ENCODE peak calls at places on chromosome 2, in eight cellular contexts. One of them, this sample, is unnamed.

GRCh38 chr2:207937818-207938217 is 87.5 kb downstream of the PLEKHM3 start:
- DNase-seq in A549: no peak
- DNase-seq in GM13977: no peak
- DNase-seq in pancreas: no peak
- DNase-seq in H9: no peak
- DNase-seq in neural crest cell: no peak
- DNase-seq in heart right ventricle: no peak
- DNase-seq in neural progenitor cell: no peak
- DNase-seq in this sample: no peak

GRCh38 chr2:240467659-240468299 is 32.3 kb downstream of the GPC1 start:
- DNase-seq in heart right ventricle: no peak
- DNase-seq in pancreas: no peak
- DNase-seq in H9: peak
- DNase-seq in neural crest cell: peak
- DNase-seq in GM13977: peak
- DNase-seq in A549: no peak
- DNase-seq in neural progenitor cell: no peak
- DNase-seq in this sample: peak

GRCh38 chr2:30272286-30272685 is 41.0 kb downstream of the LBH start:
- DNase-seq in H9: no peak
- DNase-seq in pancreas: no peak
- DNase-seq in neural progenitor cell: no peak
- DNase-seq in GM13977: no peak
- DNase-seq in heart right ventricle: no peak
- DNase-seq in neural crest cell: no peak
- DNase-seq in A549: no peak
- DNase-seq in this sample: no peak

GRCh38 chr2:63544017-63544627 is 44.2 kb downstream of the WDPCP start:
- DNase-seq in pancreas: no peak
- DNase-seq in neural progenitor cell: peak
- DNase-seq in A549: peak
- DNase-seq in neural crest cell: no peak
- DNase-seq in GM13977: peak
- DNase-seq in H9: no peak
- DNase-seq in heart right ventricle: no peak
- DNase-seq in this sample: no peak

GRCh38 chr2:99861376-99861760 is 281.0 kb downstream of the AFF3 start:
- DNase-seq in neural progenitor cell: no peak
- DNase-seq in heart right ventricle: no peak
- DNase-seq in pancreas: no peak
- DNase-seq in GM13977: peak
- DNase-seq in H9: no peak
- DNase-seq in neural crest cell: no peak
- DNase-seq in A549: no peak
- DNase-seq in this sample: no peak

GRCh38 chr2:46887028-46887885 is 28.3 kb downstream of the MCFD2 start:
- DNase-seq in GM13977: no peak
- DNase-seq in neural progenitor cell: no peak
- DNase-seq in neural crest cell: no peak
- DNase-seq in H9: no peak
- DNase-seq in heart right ventricle: no peak
- DNase-seq in A549: no peak
- DNase-seq in pancreas: no peak
- DNase-seq in this sample: no peak

GRCh38 chr2:201831469-201831868 is 25.1 kb downstream of the CDK15 start:
- DNase-seq in neural progenitor cell: no peak
- DNase-seq in heart right ventricle: no peak
- DNase-seq in pancreas: no peak
- DNase-seq in A549: no peak
- DNase-seq in H9: no peak
- DNase-seq in neural crest cell: no peak
- DNase-seq in GM13977: no peak
- DNase-seq in this sample: no peak

GRCh38 chr2:146633159-146633558 is 1211.7 kb upstream of the ACVR2A start:
- DNase-seq in A549: no peak
- DNase-seq in GM13977: no peak
- DNase-seq in pancreas: no peak
- DNase-seq in heart right ventricle: no peak
- DNase-seq in neural crest cell: no peak
- DNase-seq in neural progenitor cell: no peak
- DNase-seq in H9: no peak
- DNase-seq in this sample: no peak

GRCh38 chr2:222677981-222678380 is 6.5 kb downstream of the MOGAT1 start:
- DNase-seq in heart right ventricle: no peak
- DNase-seq in GM13977: no peak
- DNase-seq in neural progenitor cell: no peak
- DNase-seq in H9: no peak
- DNase-seq in neural crest cell: no peak
- DNase-seq in A549: no peak
- DNase-seq in pancreas: no peak
- DNase-seq in this sample: no peak

GRCh38 chr2:159684796-159685195 is 27.5 kb upstream of the MARCHF7 start:
- DNase-seq in H9: no peak
- DNase-seq in pancreas: no peak
- DNase-seq in A549: peak
- DNase-seq in GM13977: no peak
- DNase-seq in heart right ventricle: no peak
- DNase-seq in neural crest cell: no peak
- DNase-seq in neural progenitor cell: no peak
- DNase-seq in this sample: no peak

GRCh38 chr2:165876269-165876668 is 77.3 kb downstream of the TTC21B start:
- DNase-seq in pancreas: no peak
- DNase-seq in H9: no peak
- DNase-seq in neural progenitor cell: no peak
- DNase-seq in A549: no peak
- DNase-seq in neural crest cell: no peak
- DNase-seq in GM13977: no peak
- DNase-seq in heart right ventricle: no peak
- DNase-seq in this sample: no peak

GRCh38 chr2:165877565-165878550 is 75.7 kb downstream of the TTC21B start:
- DNase-seq in GM13977: no peak
- DNase-seq in heart right ventricle: no peak
- DNase-seq in neural progenitor cell: no peak
- DNase-seq in A549: no peak
- DNase-seq in pancreas: no peak
- DNase-seq in neural crest cell: no peak
- DNase-seq in H9: no peak
- DNase-seq in this sample: no peak

GRCh38 chr2:165872101-165872791 is 78.2 kb upstream of the GALNT3 start:
- DNase-seq in GM13977: no peak
- DNase-seq in pancreas: no peak
- DNase-seq in H9: no peak
- DNase-seq in neural crest cell: no peak
- DNase-seq in neural progenitor cell: no peak
- DNase-seq in A549: no peak
- DNase-seq in heart right ventricle: no peak
- DNase-seq in this sample: no peak

GRCh38 chr2:165876712-165877111 is 76.9 kb downstream of the TTC21B start:
- DNase-seq in A549: no peak
- DNase-seq in neural progenitor cell: no peak
- DNase-seq in H9: no peak
- DNase-seq in heart right ventricle: no peak
- DNase-seq in neural crest cell: no peak
- DNase-seq in pancreas: no peak
- DNase-seq in GM13977: no peak
- DNase-seq in this sample: no peak

DNA sequence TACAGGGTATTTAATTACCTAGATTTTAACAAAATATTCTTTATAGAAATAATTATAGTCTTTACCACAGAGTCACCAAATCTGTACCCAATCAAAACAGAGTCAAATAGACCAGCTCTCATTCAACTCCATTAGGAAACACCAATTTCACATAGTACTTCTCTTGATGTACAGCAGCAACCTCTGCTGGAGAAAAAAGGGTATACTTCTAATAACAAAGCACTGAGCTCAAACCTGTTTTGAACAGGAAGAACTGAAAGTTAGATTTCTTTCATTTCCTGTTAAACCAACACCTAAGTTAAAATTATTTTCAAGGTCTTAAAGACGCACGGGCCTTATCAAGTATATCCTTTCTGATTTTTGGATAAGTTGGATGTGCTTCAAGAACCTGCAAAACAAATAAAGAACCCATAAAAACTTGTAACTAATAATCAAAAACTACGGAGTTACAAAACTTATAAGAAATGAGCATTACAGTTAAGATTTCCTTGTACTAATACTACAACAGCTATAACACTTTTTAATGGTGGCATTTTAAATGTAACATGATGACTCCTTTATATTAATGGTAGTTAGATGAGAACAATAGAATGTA is 79.0 kb downstream of the TTC21B start:
- DNase-seq in H9: no peak
- DNase-seq in GM13977: peak
- DNase-seq in pancreas: no peak
- DNase-seq in neural crest cell: no peak
- DNase-seq in heart right ventricle: no peak
- DNase-seq in neural progenitor cell: peak
- DNase-seq in A549: peak
- DNase-seq in this sample: no peak
- TF ChIP-seq CTCF in H9: peak
- TF ChIP-seq CTCF in GM13977: peak
- TF ChIP-seq CTCF in pancreas: peak
- TF ChIP-seq CTCF in neural crest cell: peak
- TF ChIP-seq CTCF in heart right ventricle: peak
- TF ChIP-seq CTCF in neural progenitor cell: peak
- TF ChIP-seq CTCF in A549: peak
- TF ChIP-seq CTCF in this sample: peak

DNA sequence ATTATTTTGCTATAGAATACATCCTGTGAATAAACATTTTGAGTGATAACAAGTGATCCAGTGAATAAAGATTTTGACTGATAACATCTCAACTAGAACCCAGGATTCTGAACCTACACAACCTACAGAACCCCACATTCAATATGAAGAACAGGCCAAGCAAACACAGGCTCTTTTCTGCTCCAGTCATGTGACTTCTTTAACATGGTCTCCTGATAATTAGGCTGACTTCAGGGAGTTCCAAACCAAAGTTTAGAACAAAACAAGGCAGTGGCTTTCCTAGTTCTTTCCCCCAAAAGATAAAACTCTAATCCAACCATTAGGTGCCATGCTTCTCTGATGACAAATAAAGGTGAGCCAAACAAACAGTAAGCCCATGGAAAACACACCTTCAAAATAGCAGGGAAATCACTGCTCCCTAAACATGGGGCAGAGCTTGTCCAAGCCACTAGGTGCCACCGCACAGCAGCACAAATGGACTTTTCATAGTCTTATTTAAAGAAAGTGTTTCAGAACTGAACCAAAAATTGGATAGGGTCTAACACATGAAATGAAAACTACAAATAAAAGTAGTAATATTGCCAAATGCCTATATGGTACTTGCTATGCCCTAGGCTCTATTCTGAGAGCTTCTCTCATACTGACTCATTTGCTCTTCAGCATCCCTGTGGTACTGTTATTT is 95.3 kb downstream of the EVA1A start:
- DNase-seq in H9: no peak
- DNase-seq in GM13977: no peak
- DNase-seq in pancreas: no peak
- DNase-seq in heart right ventricle: no peak
- DNase-seq in neural progenitor cell: peak
- DNase-seq in neural crest cell: no peak
- DNase-seq in A549: no peak
- DNase-seq in this sample: no peak
- TF ChIP-seq CTCF in H9: peak
- TF ChIP-seq CTCF in GM13977: no peak
- TF ChIP-seq CTCF in pancreas: no peak
- TF ChIP-seq CTCF in heart right ventricle: no peak
- TF ChIP-seq CTCF in neural progenitor cell: peak
- TF ChIP-seq CTCF in neural crest cell: peak
- TF ChIP-seq CTCF in A549: peak
- TF ChIP-seq CTCF in this sample: peak

GRCh38 chr2:143850084-143850483 is 669.8 kb downstream of the ZEB2 start:
- DNase-seq in neural progenitor cell: no peak
- DNase-seq in neural crest cell: no peak
- DNase-seq in H9: no peak
- DNase-seq in A549: no peak
- DNase-seq in pancreas: no peak
- DNase-seq in heart right ventricle: no peak
- DNase-seq in GM13977: no peak
- DNase-seq in this sample: no peak

GRCh38 chr2:143847257-143847656 is 672.7 kb downstream of the ZEB2 start:
- DNase-seq in pancreas: no peak
- DNase-seq in neural crest cell: no peak
- DNase-seq in H9: no peak
- DNase-seq in heart right ventricle: no peak
- DNase-seq in neural progenitor cell: no peak
- DNase-seq in A549: no peak
- DNase-seq in GM13977: no peak
- DNase-seq in this sample: no peak

GRCh38 chr2:143856973-143857372 is 662.9 kb downstream of the ZEB2 start:
- DNase-seq in heart right ventricle: no peak
- DNase-seq in neural crest cell: no peak
- DNase-seq in GM13977: no peak
- DNase-seq in H9: no peak
- DNase-seq in neural progenitor cell: no peak
- DNase-seq in A549: no peak
- DNase-seq in pancreas: no peak
- DNase-seq in this sample: no peak

GRCh38 chr2:143852748-143853147 is 667.2 kb downstream of the ZEB2 start:
- DNase-seq in A549: no peak
- DNase-seq in H9: peak
- DNase-seq in heart right ventricle: no peak
- DNase-seq in pancreas: no peak
- DNase-seq in neural crest cell: no peak
- DNase-seq in neural progenitor cell: peak
- DNase-seq in GM13977: no peak
- DNase-seq in this sample: no peak
- TF ChIP-seq CTCF in A549: no peak
- TF ChIP-seq CTCF in H9: peak
- TF ChIP-seq CTCF in heart right ventricle: no peak
- TF ChIP-seq CTCF in pancreas: no peak
- TF ChIP-seq CTCF in neural crest cell: no peak
- TF ChIP-seq CTCF in neural progenitor cell: peak
- TF ChIP-seq CTCF in GM13977: no peak
- TF ChIP-seq CTCF in this sample: no peak

DNA sequence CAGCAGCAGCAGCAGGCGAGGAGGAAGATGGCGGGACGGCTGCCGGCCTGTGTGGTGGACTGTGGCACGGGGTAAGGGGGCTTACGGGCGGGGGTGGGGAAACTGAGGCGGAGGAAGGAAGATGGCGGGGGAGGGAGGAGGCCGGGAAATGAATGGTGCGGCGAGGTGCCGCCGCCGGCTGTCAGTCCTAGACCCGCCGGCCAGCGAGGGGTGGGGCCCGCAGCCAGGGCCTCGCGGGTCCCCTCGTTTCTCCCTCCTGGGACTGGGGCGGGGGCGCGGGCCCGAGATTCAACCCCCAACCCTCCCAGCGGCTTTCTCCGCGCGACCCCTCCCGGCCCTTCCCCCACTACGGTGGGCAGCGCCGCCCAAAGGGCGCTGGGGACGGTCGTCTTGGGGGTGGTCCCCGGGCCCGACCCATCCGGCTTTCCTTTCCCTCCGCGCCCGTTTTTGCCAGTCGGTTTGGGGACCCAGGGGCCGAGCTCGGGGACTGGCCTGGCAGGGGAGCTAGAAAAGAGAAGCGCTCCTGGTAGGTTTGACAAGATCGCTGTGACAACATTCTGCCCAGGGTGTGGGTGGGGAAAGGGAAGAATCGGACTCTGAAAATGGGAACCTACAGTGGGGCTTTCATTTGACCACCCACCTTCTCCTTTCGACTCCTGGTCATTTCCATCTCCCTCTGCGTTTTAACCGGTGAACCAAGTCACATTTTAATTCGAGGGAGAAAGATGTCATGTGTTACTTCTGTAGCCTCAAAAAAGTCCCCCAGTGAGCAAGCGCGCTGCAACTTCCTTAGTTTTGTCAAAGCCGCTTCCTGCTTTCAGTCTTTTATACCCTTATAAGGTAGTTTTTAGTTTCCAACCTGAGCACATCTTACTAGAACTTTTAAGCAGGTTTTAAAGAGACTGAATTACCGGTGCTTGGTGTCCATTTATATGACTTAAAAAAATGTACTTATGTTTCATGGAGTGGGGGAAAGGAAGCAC is 655 bp downstream of the ACTR3 start:
- DNase-seq in GM13977: peak
- DNase-seq in A549: peak
- DNase-seq in pancreas: peak
- DNase-seq in heart right ventricle: peak
- DNase-seq in neural crest cell: peak
- DNase-seq in neural progenitor cell: peak
- DNase-seq in H9: peak
- DNase-seq in this sample: peak
- TF ChIP-seq CTCF in GM13977: no peak
- TF ChIP-seq CTCF in A549: no peak
- TF ChIP-seq CTCF in pancreas: no peak
- TF ChIP-seq CTCF in heart right ventricle: no peak
- TF ChIP-seq CTCF in neural crest cell: no peak
- TF ChIP-seq CTCF in neural progenitor cell: peak
- TF ChIP-seq CTCF in H9: peak
- TF ChIP-seq CTCF in this sample: no peak

This sample was measured in spleen.